ENCODE peak calls at places on chromosomes 1 and 21, in five cellular contexts. T is adrenal gland; O is stimulated activated CD8-positive, alpha-beta memory T cell treated with anti-CD3 and anti-CD28 coated beads, Interleukin-2, amount 100 ng/mL, for 48 hours; J is non-pigmented ciliary epithelial cell; P is AG09319. W is an unnamed sample.

GRCh38 chr1:222928212-222928611 is 113.4 kb downstream of the DISP1 start:
- DNase-seq in T (peak; percentile 90), O (no peak), J (no peak), P (no peak), W (peak; percentile 44)

GRCh38 chr1:47436979-47437517 is 796 bp upstream of the FOXD2 start:
- DNase-seq in T (no peak), O (no peak), J (no peak), P (no peak), W (no peak)

GRCh38 chr1:109160054-109160840 is 46.3 kb downstream of the ELAPOR1 start:
- DNase-seq in T (no peak), O (no peak), J (no peak), P (no peak), W (no peak)

GRCh38 chr1:232416026-232416568 is 213.8 kb downstream of the SIPA1L2 start:
- DNase-seq in T (no peak), O (no peak), J (no peak), P (no peak), W (no peak)

GRCh38 chr1:81111818-81112217 is 688.9 kb upstream of the ADGRL2 start:
- DNase-seq in T (peak; percentile 18), O (no peak), J (peak; percentile 23), P (no peak), W (no peak)

GRCh38 chr21:26447932-26448331 is 125.2 kb downstream of the CYYR1 start:
- DNase-seq in T (no peak), O (no peak), J (no peak), P (no peak), W (no peak)

GRCh38 chr21:35366348-35367085 is 317.4 kb upstream of the RUNX1 start:
- DNase-seq in T (no peak), O (no peak), J (no peak), P (peak; percentile 83), W (no peak)

GRCh38 chr1:245432221-245432620 is 277.4 kb downstream of the KIF26B start:
- DNase-seq in T (no peak), O (no peak), J (no peak), P (no peak), W (no peak)

GRCh38 chr1:109393602-109394233 is 4.0 kb downstream of the SORT1 start:
- DNase-seq in T (no peak), O (no peak), J (no peak), P (no peak), W (no peak)

GRCh38 chr1:56146449-56146848 is 432.9 kb downstream of the PLPP3 start:
- DNase-seq in T (no peak), O (no peak), J (no peak), P (peak; percentile 49), W (no peak)

GRCh38 chr1:206961668-206962067 is 8.6 kb downstream of the FCAMR start:
- DNase-seq in T (no peak), O (no peak), J (no peak), P (no peak), W (no peak)

GRCh38 chr1:87045757-87046422 is 131.5 kb downstream of the HS2ST1 start:
- DNase-seq in T (no peak), O (peak; percentile 1), J (peak; percentile 10), P (no peak), W (no peak)

GRCh38 chr1:109784551-109785252 is 21.0 kb upstream of the EPS8L3 start:
- DNase-seq in T (no peak), O (no peak), J (no peak), P (no peak), W (peak; percentile 25)

GRCh38 chr1:116397728-116398127 is 24.7 kb downstream of the ATP1A1 start:
- DNase-seq in T (no peak), O (no peak), J (no peak), P (no peak), W (no peak)

GRCh38 chr21:25506887-25507286 is 100.4 kb downstream of the MRPL39 start:
- DNase-seq in T (no peak), O (no peak), J (peak; percentile 54), P (peak; percentile 12), W (no peak)

GRCh38 chr1:211643324-211644212 is 31.9 kb downstream of the NEK2 start:
- DNase-seq in T (peak; percentile 81), O (no peak), J (no peak), P (no peak), W (peak; percentile 48)

GRCh38 chr1:1924378-1924777 is 5.3 kb upstream of the TMEM52 start:
- DNase-seq in T (no peak), O (no peak), J (no peak), P (no peak), W (no peak)

GRCh38 chr1:35454616-35455015 is 102.6 kb downstream of the KIAA0319L start:
- DNase-seq in T (no peak), O (no peak), J (peak; percentile 52), P (peak; percentile 44), W (no peak)

GRCh38 chr21:44363278-44363677 is 9.9 kb downstream of the TRPM2 start:
- DNase-seq in T (no peak), O (no peak), J (no peak), P (no peak), W (no peak)

GRCh38 chr1:156502396-156502748 is 1.8 kb upstream of the MEF2D start:
- DNase-seq in T (peak; percentile 14), O (no peak), J (no peak), P (no peak), W (no peak)

GRCh38 chr1:207748737-207749528 is 2.9 kb upstream of the CD46 start:
- DNase-seq in T (no peak), O (no peak), J (no peak), P (no peak), W (no peak)

GRCh38 chr1:47184090-47184735 is 5.6 kb downstream of the PDZK1IP1 start:
- DNase-seq in T (no peak), O (no peak), J (no peak), P (no peak), W (no peak)

GRCh38 chr1:113375878-113376277 is 14.4 kb upstream of the MAGI3 start:
- DNase-seq in T (no peak), O (no peak), J (no peak), P (no peak), W (no peak)

GRCh38 chr1:14263671-14264070 is 334.8 kb upstream of the KAZN start:
- DNase-seq in T (no peak), O (no peak), J (no peak), P (no peak), W (no peak)

GRCh38 chr21:25080161-25080560 is 527.1 kb downstream of the MRPL39 start:
- DNase-seq in T (no peak), O (no peak), J (no peak), P (no peak), W (no peak)

GRCh38 chr21:31801551-31802234 is 69.8 kb upstream of the SCAF4 start:
- DNase-seq in T (no peak), O (no peak), J (no peak), P (no peak), W (no peak)

GRCh38 chr1:13805431-13805830 is 105.4 kb downstream of the PRDM2 start:
- DNase-seq in T (no peak), O (no peak), J (no peak), P (no peak), W (no peak)

GRCh38 chr1:230641346-230641745 is 935 bp upstream of the COG2 start:
- DNase-seq in T (no peak), O (no peak), J (no peak), P (no peak), W (no peak)

GRCh38 chr1:55021965-55022546 is 17.3 kb upstream of the PCSK9 start:
- DNase-seq in T (peak; percentile 96), O (peak; percentile 56), J (peak; percentile 49), P (peak; percentile 73), W (peak; percentile 56)

GRCh38 chr1:172948457-172948856 is 102.3 kb downstream of the TNFSF18 start:
- DNase-seq in T (no peak), O (peak; percentile 4), J (peak; percentile 75), P (no peak), W (no peak)

GRCh38 chr1:30708361-30708728 is 15.0 kb downstream of the MATN1 start:
- DNase-seq in T (no peak), O (no peak), J (no peak), P (no peak), W (no peak)

GRCh38 chr1:30750751-30751291 is 6.8 kb downstream of the LAPTM5 start:
- DNase-seq in T (no peak), O (no peak), J (no peak), P (no peak), W (no peak)

GRCh38 chr1:87683557-87683956 is 354.9 kb downstream of the LMO4 start:
- DNase-seq in T (no peak), O (no peak), J (no peak), P (no peak), W (no peak)

GRCh38 chr1:193325042-193325441 is 138.6 kb upstream of the B3GALT2 start:
- DNase-seq in T (no peak), O (no peak), J (no peak), P (no peak), W (no peak)

GRCh38 chr1:7783178-7783711 is 846 bp upstream of the PER3 start:
- DNase-seq in T (peak; percentile 84), O (peak; percentile 23), J (no peak), P (peak; percentile 19), W (no peak)

GRCh38 chr1:36161656-36162531 is 5.9 kb downstream of the MAP7D1 start:
- DNase-seq in T (no peak), O (no peak), J (no peak), P (no peak), W (no peak)

GRCh38 chr1:210645582-210646257 is 317.0 kb downstream of the HHAT start:
- DNase-seq in T (no peak), O (no peak), J (no peak), P (no peak), W (no peak)

W was measured in ovary.